ENCODE peak calls at places on chromosomes 6 and 20, in five cellular contexts. O, D, G, H and U are unnamed samples.
A peak's percentile ranks its signal among the peaks of the same experiment; 100 is the strongest.

GRCh38 chr20:24701668-24702067 is 232.2 kb downstream of the SYNDIG1 start:
- DNase-seq in D (no peak), H (no peak), O (no peak), G (no peak), U (no peak)

GRCh38 chr6:118656822-118657451 is 5.5 kb upstream of the CEP85L start:
- DNase-seq in G (no peak), H (no peak), O (no peak), D (no peak), U (no peak)

GRCh38 chr6:133033263-133033662 is 207.9 kb upstream of the EYA4 start:
- DNase-seq in O (no peak), D (no peak), G (no peak), H (no peak), U (no peak)

GRCh38 chr6:144252289-144252688 is 32.8 kb upstream of the UTRN start:
- DNase-seq in O (no peak), G (no peak), D (no peak), H (no peak), U (no peak)

GRCh38 chr6:43205849-43206248 is 23.4 kb downstream of the DNPH1 start:
- DNase-seq in D (no peak), O (no peak), G (no peak), H (no peak), U (no peak)

GRCh38 chr6:4023240-4023639 is 55.7 kb downstream of the FAM217A start:
- DNase-seq in H (peak; percentile 37), O (no peak), G (no peak), D (no peak), U (no peak)

GRCh38 chr6:53496797-53497196 is 48.1 kb downstream of the GCLC start:
- DNase-seq in G (no peak), O (no peak), H (no peak), D (no peak), U (no peak)

GRCh38 chr6:133392641-133393040 is 151.5 kb downstream of the EYA4 start:
- DNase-seq in O (no peak), H (no peak), G (no peak), D (no peak), U (no peak)

GRCh38 chr20:8735674-8736073 is 333.2 kb upstream of the PLCB4 start:
- DNase-seq in G (no peak), D (no peak), O (no peak), H (no peak), U (no peak)

GRCh38 chr20:46226602-46227001 is 81.7 kb downstream of the CDH22 start:
- DNase-seq in G (no peak), O (no peak), D (no peak), H (no peak), U (no peak)

GRCh38 chr20:50535162-50535561 is 25.0 kb downstream of the PTPN1 start:
- DNase-seq in O (no peak), D (no peak), H (no peak), G (no peak), U (no peak)

GRCh38 chr6:34468378-34468892 is 2.6 kb downstream of the PACSIN1 start:
- DNase-seq in H (no peak), G (no peak), D (no peak), O (no peak), U (no peak)

GRCh38 chr6:85464722-85465150 is 14.9 kb downstream of the NT5E start:
- DNase-seq in O (no peak), H (no peak), G (no peak), D (no peak), U (no peak)
- TF ChIP-seq TAF1 in O (no peak), H (no peak), G (no peak), D (no peak), U (no peak)

DNA sequence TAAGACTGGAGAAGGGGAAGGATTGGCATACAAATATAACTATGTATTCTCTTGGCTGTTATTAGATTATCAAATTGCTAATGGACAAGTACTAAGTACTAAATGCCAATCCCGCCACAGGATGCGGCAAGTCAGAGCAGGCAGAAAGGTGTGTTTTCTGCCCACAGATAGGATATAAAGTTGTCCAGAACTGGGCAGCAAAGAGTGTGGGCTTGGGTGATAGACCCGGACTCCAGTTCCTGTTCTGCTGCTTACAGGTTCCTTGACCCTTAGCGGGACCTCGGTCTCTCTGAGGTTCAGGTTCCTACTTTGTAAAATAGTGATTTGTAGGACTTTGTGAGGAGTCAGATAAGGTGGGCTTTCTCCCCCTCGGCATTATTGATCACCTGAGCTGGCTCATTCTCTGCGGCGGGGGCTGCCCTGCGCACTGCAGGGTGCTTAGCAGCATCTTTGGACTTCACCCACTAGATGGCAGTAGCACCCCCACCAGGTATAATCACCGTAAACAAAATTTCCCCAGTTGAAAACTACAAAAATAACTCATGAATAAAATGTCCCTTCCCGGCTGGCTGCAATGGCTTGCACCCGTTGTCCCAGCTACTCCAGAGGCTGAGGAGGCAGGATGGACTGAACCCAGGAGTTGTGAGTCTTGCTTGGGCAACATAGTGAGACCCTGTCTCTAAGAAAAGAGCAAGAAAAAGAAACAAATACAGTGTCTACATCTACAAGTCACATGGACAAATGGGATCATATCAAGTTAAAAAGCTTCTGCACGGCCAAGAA is 193.1 kb downstream of the DOK5 start:
- DNase-seq in H (peak; percentile 41), G (peak; percentile 29), D (peak; percentile 29), O (no peak), U (no peak)
- TF ChIP-seq TAF1 in H (no peak), G (no peak), D (no peak), O (no peak), U (no peak)

GRCh38 chr6:112881828-112882227 is 534.7 kb downstream of the RFPL4B start:
- DNase-seq in H (no peak), G (no peak), D (no peak), O (no peak), U (no peak)

GRCh38 chr6:112882381-112882780 is 535.3 kb downstream of the RFPL4B start:
- DNase-seq in D (no peak), G (no peak), O (no peak), H (no peak), U (no peak)

GRCh38 chr6:112879920-112880413 is 532.8 kb downstream of the RFPL4B start:
- DNase-seq in H (peak; percentile 85), O (peak; percentile 23), G (peak; percentile 77), D (no peak), U (no peak)

GRCh38 chr6:112881027-112881426 is 533.9 kb downstream of the RFPL4B start:
- DNase-seq in D (no peak), G (peak; percentile 20), H (no peak), O (no peak), U (no peak)

GRCh38 chr6:112877134-112878100 is 530.3 kb downstream of the RFPL4B start:
- DNase-seq in D (peak; percentile 21), O (no peak), G (no peak), H (no peak), U (no peak)
- TF ChIP-seq TAF1 in D (no peak), O (no peak), G (no peak), H (no peak), U (no peak)

GRCh38 chr20:17888044-17888443 is 80.5 kb downstream of the SNX5 start:
- DNase-seq in O (no peak), H (no peak), G (no peak), D (no peak), U (no peak)
- TF ChIP-seq TAF1 in O (no peak), H (no peak), G (no peak), D (no peak), U (no peak)

DNA sequence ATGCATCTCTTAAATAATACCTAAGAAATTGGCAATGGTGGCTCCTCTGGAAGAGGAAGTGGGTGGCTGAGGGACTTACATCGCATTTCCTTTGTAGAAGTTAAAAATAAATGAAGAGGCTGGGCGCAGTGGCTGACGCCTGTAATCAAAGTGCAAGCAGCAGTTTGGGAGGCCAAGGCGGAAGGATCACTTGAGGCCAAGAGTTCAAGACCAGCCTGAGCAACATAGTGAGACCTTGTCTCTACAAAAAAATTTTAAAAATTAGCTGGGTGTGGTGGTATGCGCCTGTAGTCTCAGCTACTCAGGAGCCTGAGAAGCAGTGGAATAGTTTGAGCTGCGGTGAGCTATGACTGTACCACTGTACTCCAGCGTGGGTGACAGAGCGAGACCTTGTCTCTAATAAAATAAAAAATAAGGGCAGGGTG is 12.2 kb upstream of the NCOA3 start:
- DNase-seq in O (no peak), H (no peak), D (no peak), G (no peak), U (no peak)
- TF ChIP-seq TAF1 in O (no peak), H (no peak), D (no peak), G (no peak), U (no peak)

DNA sequence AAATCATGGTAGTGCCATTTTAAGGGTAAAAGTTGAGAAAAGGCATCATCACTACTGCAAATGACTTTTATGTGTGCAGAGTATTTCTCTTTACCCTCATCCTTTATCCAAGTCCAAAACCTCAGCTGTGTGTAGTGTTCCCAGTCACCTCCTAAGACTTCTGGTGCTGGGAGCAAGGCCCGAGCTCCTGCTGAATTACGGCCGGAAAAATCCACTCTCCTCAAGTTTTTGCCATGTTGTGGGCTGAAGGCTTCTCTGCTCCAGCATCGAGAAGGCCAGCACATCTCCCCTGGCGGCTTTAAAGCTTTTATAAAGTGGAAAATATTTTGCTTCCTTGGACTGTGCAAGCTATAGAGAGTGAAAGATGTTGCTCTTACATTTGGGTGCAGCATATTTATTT is 153.1 kb upstream of the THBS2 start:
- DNase-seq in G (no peak), H (no peak), D (no peak), O (no peak), U (no peak)
- TF ChIP-seq TAF1 in G (no peak), H (no peak), D (no peak), O (no peak), U (no peak)

GRCh38 chr20:61972910-61973508 is 92.7 kb downstream of the TAF4 start:
- DNase-seq in O (no peak), G (no peak), H (no peak), D (no peak), U (no peak)

GRCh38 chr20:61973515-61974356 is 91.9 kb downstream of the TAF4 start:
- DNase-seq in D (no peak), H (no peak), O (no peak), G (no peak), U (no peak)

GRCh38 chr20:61975411-61975810 is 90.3 kb downstream of the TAF4 start:
- DNase-seq in O (no peak), H (no peak), D (no peak), G (no peak), U (no peak)

GRCh38 chr20:61976275-61976649 is 89.4 kb downstream of the TAF4 start:
- DNase-seq in D (no peak), H (no peak), G (no peak), O (no peak), U (no peak)

DNA sequence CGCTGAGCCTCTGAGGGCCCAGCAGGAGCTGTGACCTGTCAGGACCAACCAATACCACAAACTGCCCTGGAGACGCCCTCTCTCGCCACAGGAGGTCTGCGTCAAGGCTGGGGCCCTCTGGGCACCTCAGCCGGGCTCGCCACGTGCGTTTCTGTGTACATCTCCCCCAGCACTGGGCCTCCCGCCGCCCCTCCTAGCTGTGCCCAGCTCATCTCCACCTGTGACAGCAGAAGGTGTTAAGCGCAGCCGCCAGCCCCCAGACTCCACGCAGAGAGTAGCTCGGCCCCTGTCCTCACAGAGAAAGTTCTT is 91.4 kb downstream of the TAF4 start:
- DNase-seq in G (no peak), O (no peak), D (no peak), H (no peak), U (no peak)
- TF ChIP-seq TAF1 in G (no peak), O (no peak), D (no peak), H (no peak), U (no peak)

GRCh38 chr6:127582777-127583462 is 5.9 kb downstream of the C6orf58 start:
- DNase-seq in G (no peak), D (no peak), O (no peak), H (peak; percentile 6), U (no peak)
- TF ChIP-seq TAF1 in G (no peak), D (no peak), O (no peak), H (no peak), U (no peak)

GRCh38 chr6:129853996-129854711 is 7.0 kb downstream of the TMEM244 start:
- DNase-seq in G (no peak), H (no peak), D (no peak), O (no peak), U (no peak)
- TF ChIP-seq TAF1 in G (no peak), H (no peak), D (no peak), O (no peak), U (no peak)